ENCODE peak calls at places on chromosomes 1 and 21, in four cellular contexts. One of them, this sample, is unnamed.

GRCh38 chr1:174258148-174258550 is 98.8 kb downstream of the RABGAP1L start:
- DNase-seq in right cardiac atrium: no peak
- DNase-seq in neuronal stem cell: peak; percentile 29
- DNase-seq in CD4-positive, CD25-positive, alpha-beta regulatory T cell: peak; percentile 45
- DNase-seq in this sample: peak; percentile 52

GRCh38 chr21:45246014-45246413 is 41.7 kb downstream of the POFUT2 start:
- DNase-seq in right cardiac atrium: no peak
- DNase-seq in neuronal stem cell: no peak
- DNase-seq in CD4-positive, CD25-positive, alpha-beta regulatory T cell: no peak
- DNase-seq in this sample: no peak

GRCh38 chr1:175394739-175395138 is 202.2 kb upstream of the KIAA0040 start:
- DNase-seq in right cardiac atrium: no peak
- DNase-seq in neuronal stem cell: no peak
- DNase-seq in CD4-positive, CD25-positive, alpha-beta regulatory T cell: no peak
- DNase-seq in this sample: no peak

GRCh38 chr1:218882454-218882853 is 291.2 kb upstream of the LYPLAL1 start:
- DNase-seq in right cardiac atrium: peak; percentile 11
- DNase-seq in neuronal stem cell: no peak
- DNase-seq in CD4-positive, CD25-positive, alpha-beta regulatory T cell: no peak
- DNase-seq in this sample: no peak

GRCh38 chr1:40339420-40340323 is 22.6 kb upstream of the COL9A2 start:
- DNase-seq in right cardiac atrium: no peak
- DNase-seq in neuronal stem cell: no peak
- DNase-seq in CD4-positive, CD25-positive, alpha-beta regulatory T cell: no peak
- DNase-seq in this sample: no peak

GRCh38 chr1:20359451-20360330 is 69.0 kb downstream of the VWA5B1 start:
- DNase-seq in right cardiac atrium: no peak
- DNase-seq in neuronal stem cell: no peak
- DNase-seq in CD4-positive, CD25-positive, alpha-beta regulatory T cell: no peak
- DNase-seq in this sample: no peak

GRCh38 chr1:212242288-212242984 is 42.8 kb upstream of the PPP2R5A start:
- DNase-seq in right cardiac atrium: no peak
- DNase-seq in neuronal stem cell: no peak
- DNase-seq in CD4-positive, CD25-positive, alpha-beta regulatory T cell: no peak
- DNase-seq in this sample: no peak

GRCh38 chr1:106944721-106945120 is 111.8 kb upstream of the PRMT6 start:
- DNase-seq in right cardiac atrium: no peak
- DNase-seq in neuronal stem cell: peak; percentile 47
- DNase-seq in CD4-positive, CD25-positive, alpha-beta regulatory T cell: no peak
- DNase-seq in this sample: peak; percentile 3

GRCh38 chr21:41442496-41443186 is 16.6 kb downstream of the MX1 start:
- DNase-seq in right cardiac atrium: no peak
- DNase-seq in neuronal stem cell: no peak
- DNase-seq in CD4-positive, CD25-positive, alpha-beta regulatory T cell: no peak
- DNase-seq in this sample: no peak

GRCh38 chr1:214362188-214362882 is 81.4 kb downstream of the SMYD2 start:
- DNase-seq in right cardiac atrium: peak; percentile 66
- DNase-seq in neuronal stem cell: no peak
- DNase-seq in CD4-positive, CD25-positive, alpha-beta regulatory T cell: no peak
- DNase-seq in this sample: no peak

GRCh38 chr1:59375321-59376220 is 78.7 kb downstream of the FGGY start:
- DNase-seq in right cardiac atrium: no peak
- DNase-seq in neuronal stem cell: no peak
- DNase-seq in CD4-positive, CD25-positive, alpha-beta regulatory T cell: no peak
- DNase-seq in this sample: no peak

DNA sequence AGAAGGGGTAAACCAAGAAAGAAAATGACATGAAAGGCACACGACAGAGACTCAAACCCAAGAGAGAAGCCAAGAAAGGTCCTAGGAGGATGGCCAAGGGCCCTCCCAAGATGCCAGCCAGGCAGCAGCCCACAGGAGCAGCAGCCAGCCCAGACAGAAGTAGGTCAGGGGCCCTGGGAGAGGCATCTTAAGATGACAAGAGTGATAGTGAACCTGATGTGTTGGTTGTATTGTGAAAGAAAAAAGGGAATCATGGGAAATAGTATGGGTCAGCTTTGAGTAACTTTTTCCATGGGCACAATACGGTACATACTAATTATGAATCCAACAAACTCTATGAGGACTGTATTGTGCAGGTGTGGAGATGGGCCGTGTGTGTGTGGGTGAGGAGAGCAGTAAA is 3.3 kb downstream of the CCSAP start:
- DNase-seq in right cardiac atrium: no peak
- DNase-seq in neuronal stem cell: no peak
- DNase-seq in CD4-positive, CD25-positive, alpha-beta regulatory T cell: no peak
- DNase-seq in this sample: no peak
- H3K4me3 ChIP-seq in right cardiac atrium: no peak overlapping the region
- H3K4me3 ChIP-seq in neuronal stem cell: no peak overlapping the region
- H3K4me3 ChIP-seq in CD4-positive, CD25-positive, alpha-beta regulatory T cell: no peak overlapping the region
- H3K4me3 ChIP-seq in this sample: no peak overlapping the region

DNA sequence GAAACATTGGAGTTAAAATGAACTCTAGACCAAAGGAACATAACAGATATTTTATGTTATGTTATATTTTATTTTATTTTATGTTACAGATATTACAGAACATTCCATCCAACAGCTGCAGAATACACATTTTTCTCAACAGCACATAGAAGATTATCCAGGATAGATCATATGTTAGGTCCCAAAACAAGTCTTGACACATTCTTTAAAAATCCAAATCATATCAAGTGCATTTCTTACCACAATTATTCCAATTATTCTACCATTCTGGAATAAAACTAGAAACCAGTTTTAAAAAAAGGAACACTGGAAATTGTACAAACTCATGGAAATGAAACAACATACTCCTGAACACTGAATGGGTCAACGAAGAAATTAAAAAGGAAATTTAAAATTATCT is 30.9 kb upstream of the PIGK start:
- DNase-seq in right cardiac atrium: no peak
- DNase-seq in neuronal stem cell: no peak
- DNase-seq in CD4-positive, CD25-positive, alpha-beta regulatory T cell: no peak
- DNase-seq in this sample: no peak
- H3K9me3 ChIP-seq in right cardiac atrium: peaks cover 7% of the 10 kb centered on the region
- H3K9me3 ChIP-seq in neuronal stem cell: peaks cover 22% of the 10 kb centered on the region
- H3K9me3 ChIP-seq in CD4-positive, CD25-positive, alpha-beta regulatory T cell: peaks cover 38% of the 10 kb centered on the region
- H3K9me3 ChIP-seq in this sample: no peaks in the 10 kb centered on the region

DNA sequence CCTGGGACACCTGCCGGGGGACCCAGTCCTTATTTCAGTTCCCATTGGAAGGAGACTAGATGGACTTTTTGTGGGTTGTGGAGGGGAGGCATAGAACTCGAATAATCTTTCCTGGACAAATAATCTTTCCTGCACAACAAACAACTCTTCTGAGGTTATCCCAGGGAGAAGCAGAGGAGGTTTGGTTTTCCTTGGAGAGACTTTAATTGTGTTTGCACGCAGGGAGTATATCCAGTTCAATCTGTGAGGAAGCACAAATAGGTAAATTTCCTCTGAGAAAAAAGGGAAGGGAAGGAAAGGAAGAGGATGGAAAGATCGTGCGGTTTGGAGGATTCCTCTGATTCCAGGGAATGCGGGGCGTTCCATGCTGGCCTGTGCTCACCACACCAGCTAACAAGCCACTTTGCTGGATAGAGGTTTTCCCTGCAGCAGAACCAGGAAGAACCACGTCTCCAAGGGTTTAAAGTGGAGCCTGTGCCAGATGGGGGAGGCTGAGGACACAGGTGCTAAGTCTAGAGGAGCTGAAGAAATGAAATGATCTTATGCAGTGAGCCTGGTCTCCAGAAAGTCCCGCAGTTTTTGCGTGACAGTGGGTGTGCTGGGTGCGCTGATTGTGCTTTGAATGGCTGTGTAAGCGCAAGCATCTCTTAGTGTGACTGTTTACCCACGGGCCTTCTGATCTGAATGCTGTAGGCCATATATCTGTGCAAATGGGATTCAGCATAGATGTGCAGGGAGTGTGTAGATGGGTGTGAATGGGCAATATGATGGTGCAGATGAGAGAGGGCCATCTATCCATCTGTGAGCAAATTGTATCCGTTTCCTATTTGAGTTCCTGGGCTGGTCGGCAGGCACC is 7.5 kb downstream of the PAX7 start:
- DNase-seq in right cardiac atrium: no peak
- DNase-seq in neuronal stem cell: no peak
- DNase-seq in CD4-positive, CD25-positive, alpha-beta regulatory T cell: no peak
- DNase-seq in this sample: no peak
- H3K27me3 ChIP-seq in right cardiac atrium: no peaks in the 10 kb centered on the region
- H3K27me3 ChIP-seq in neuronal stem cell: peaks cover 96% of the 10 kb centered on the region
- H3K27me3 ChIP-seq in CD4-positive, CD25-positive, alpha-beta regulatory T cell: peaks cover 41% of the 10 kb centered on the region
- H3K27me3 ChIP-seq in this sample: peaks cover 1% of the 10 kb centered on the region

GRCh38 chr21:42880352-42880751 is 1.0 kb upstream of the WDR4 start:
- DNase-seq in right cardiac atrium: no peak
- DNase-seq in neuronal stem cell: no peak
- DNase-seq in CD4-positive, CD25-positive, alpha-beta regulatory T cell: no peak
- DNase-seq in this sample: no peak
- H3K4me3 ChIP-seq in right cardiac atrium: peak overlapping the region; percentile 75
- H3K4me3 ChIP-seq in neuronal stem cell: peak overlapping the region; percentile 71
- H3K4me3 ChIP-seq in CD4-positive, CD25-positive, alpha-beta regulatory T cell: peak overlapping the region; percentile 95
- H3K4me3 ChIP-seq in this sample: peak overlapping the region; percentile 86